ENCODE peak calls at places on chromosome 22, in five cellular contexts. X, N, H, T and B are unnamed samples.

GRCh38 chr22:22928666-22929380 is 41.2 kb downstream of the IGLL5 start:
- DNase-seq in X (peak; percentile 61), N (peak; percentile 8), H (no peak), T (no peak), B (no peak)

GRCh38 chr22:30943368-30943767 is 25.2 kb downstream of the MORC2 start:
- DNase-seq in X (no peak), N (no peak), H (no peak), T (no peak), B (no peak)

GRCh38 chr22:36257948-36258674 is 5.2 kb downstream of the APOL1 start:
- DNase-seq in X (no peak), N (no peak), H (no peak), T (no peak), B (no peak)

GRCh38 chr22:44248926-44249325 is 63.8 kb downstream of the SHISAL1 start:
- DNase-seq in X (no peak), N (no peak), H (no peak), T (no peak), B (no peak)

GRCh38 chr22:22060200-22061084 is 77.9 kb upstream of the TOP3B start:
- DNase-seq in X (peak; percentile 67), N (peak; percentile 39), H (peak; percentile 43), T (peak; percentile 44), B (peak; percentile 38)

GRCh38 chr22:35540600-35541253 is at the start of gene RASD2:
- DNase-seq in X (peak; percentile 60), N (peak; percentile 40), H (no peak), T (peak; percentile 57), B (peak; percentile 83)

GRCh38 chr22:25282671-25283561 is 63.5 kb downstream of the CRYBB2 start:
- DNase-seq in X (no peak), N (no peak), H (no peak), T (no peak), B (no peak)

GRCh38 chr22:30826670-30827355 is 132.1 kb downstream of the OSBP2 start:
- DNase-seq in X (no peak), N (no peak), H (no peak), T (no peak), B (no peak)

GRCh38 chr22:31106001-31106571 is 1.3 kb downstream of the SELENOM start:
- DNase-seq in X (peak; percentile 50), N (no peak), H (peak; percentile 30), T (peak; percentile 19), B (no peak)

GRCh38 chr22:41286639-41287091 is 678 bp upstream of the RANGAP1 start:
- DNase-seq in X (no peak), N (no peak), H (peak; percentile 31), T (peak; percentile 22), B (no peak)

GRCh38 chr22:42074153-42074750 is at the start of gene PHETA2:
- DNase-seq in X (peak; percentile 75), N (no peak), H (no peak), T (no peak), B (peak; percentile 34)

GRCh38 chr22:18965526-18966421 is 29.7 kb upstream of the PRODH start:
- DNase-seq in X (peak; percentile 26), N (no peak), H (no peak), T (no peak), B (no peak)

GRCh38 chr22:35383679-35384071 is 2.8 kb downstream of the HMOX1 start:
- DNase-seq in X (no peak), N (no peak), H (no peak), T (no peak), B (no peak)

GRCh38 chr22:47781427-47782111 is 1019.1 kb downstream of the TBC1D22A start:
- DNase-seq in X (no peak), N (no peak), H (no peak), T (no peak), B (no peak)
- H3K4me1 ChIP-seq in X (no peaks in the 10 kb centered on the region), N (no peaks in the 10 kb centered on the region), H (no peaks in the 10 kb centered on the region), T (no peaks in the 10 kb centered on the region), B (no peaks in the 10 kb centered on the region)

GRCh38 chr22:27867114-27867957 is 51.7 kb downstream of the PITPNB start:
- DNase-seq in X (no peak), N (no peak), H (no peak), T (peak; percentile 31), B (peak; percentile 43)
- H3K4me1 ChIP-seq in X (peaks cover 9% of the 10 kb centered on the region), N (peaks cover 12% of the 10 kb centered on the region), H (peaks cover 35% of the 10 kb centered on the region), T (peaks cover 76% of the 10 kb centered on the region), B (peaks cover 23% of the 10 kb centered on the region)

DNA sequence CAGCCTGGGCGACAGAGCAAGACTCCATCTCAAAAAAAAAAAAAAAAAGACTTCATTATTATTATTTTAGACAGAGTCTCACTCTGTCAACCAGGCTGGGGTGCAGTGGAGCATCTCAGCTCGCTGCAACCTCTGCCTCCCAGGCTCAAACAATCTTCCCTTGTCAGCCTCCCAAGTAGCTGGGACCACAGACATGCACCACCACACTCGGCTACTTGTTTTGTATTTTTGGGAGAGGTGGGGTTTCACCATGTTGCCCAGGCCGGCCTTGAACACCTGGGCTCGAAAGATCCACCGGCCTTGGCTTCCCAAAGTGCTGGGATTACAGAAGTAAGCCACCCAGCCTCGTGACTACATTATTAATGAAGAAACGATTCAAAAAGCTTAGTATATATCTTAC is 5.3 kb upstream of the TYMP start:
- DNase-seq in X (peak; percentile 27), N (no peak), H (no peak), T (no peak), B (no peak)
- H3K4me1 ChIP-seq in X (no peaks in the 10 kb centered on the region), N (peaks cover 31% of the 10 kb centered on the region), H (peaks cover 29% of the 10 kb centered on the region), T (peaks cover 35% of the 10 kb centered on the region), B (peaks cover 33% of the 10 kb centered on the region)

DNA sequence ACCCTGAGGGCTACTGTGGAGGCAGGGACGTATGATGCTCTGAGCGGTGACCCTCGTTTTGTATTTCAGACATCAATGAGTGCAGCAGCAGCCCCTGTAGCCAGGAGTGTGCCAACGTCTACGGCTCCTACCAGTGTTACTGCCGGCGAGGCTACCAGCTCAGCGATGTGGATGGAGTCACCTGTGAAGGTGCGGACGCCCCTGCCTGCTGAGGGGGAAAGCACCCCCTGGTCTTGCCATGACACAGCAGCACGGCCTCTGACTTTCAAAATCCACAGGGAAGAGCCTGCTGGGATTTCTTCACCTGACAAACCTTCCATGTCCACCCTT is 44.3 kb downstream of the FBLN1 start:
- DNase-seq in X (peak; percentile 35), N (no peak), H (no peak), T (no peak), B (no peak)
- H3K4me1 ChIP-seq in X (no peaks in the 10 kb centered on the region), N (peaks cover 16% of the 10 kb centered on the region), H (peaks cover 35% of the 10 kb centered on the region), T (peaks cover 20% of the 10 kb centered on the region), B (no peaks in the 10 kb centered on the region)

GRCh38 chr22:17265649-17266248 is 46.5 kb upstream of the ADA2 start:
- DNase-seq in X (no peak), N (no peak), H (no peak), T (no peak), B (no peak)

GRCh38 chr22:17262976-17263375 is 43.7 kb upstream of the ADA2 start:
- DNase-seq in X (no peak), N (no peak), H (no peak), T (no peak), B (no peak)

GRCh38 chr22:17267661-17268330 is 48.6 kb upstream of the ADA2 start:
- DNase-seq in X (no peak), N (no peak), H (no peak), T (no peak), B (no peak)

GRCh38 chr22:17266261-17266971 is 47.2 kb upstream of the ADA2 start:
- DNase-seq in X (no peak), N (no peak), H (no peak), T (no peak), B (no peak)

DNA sequence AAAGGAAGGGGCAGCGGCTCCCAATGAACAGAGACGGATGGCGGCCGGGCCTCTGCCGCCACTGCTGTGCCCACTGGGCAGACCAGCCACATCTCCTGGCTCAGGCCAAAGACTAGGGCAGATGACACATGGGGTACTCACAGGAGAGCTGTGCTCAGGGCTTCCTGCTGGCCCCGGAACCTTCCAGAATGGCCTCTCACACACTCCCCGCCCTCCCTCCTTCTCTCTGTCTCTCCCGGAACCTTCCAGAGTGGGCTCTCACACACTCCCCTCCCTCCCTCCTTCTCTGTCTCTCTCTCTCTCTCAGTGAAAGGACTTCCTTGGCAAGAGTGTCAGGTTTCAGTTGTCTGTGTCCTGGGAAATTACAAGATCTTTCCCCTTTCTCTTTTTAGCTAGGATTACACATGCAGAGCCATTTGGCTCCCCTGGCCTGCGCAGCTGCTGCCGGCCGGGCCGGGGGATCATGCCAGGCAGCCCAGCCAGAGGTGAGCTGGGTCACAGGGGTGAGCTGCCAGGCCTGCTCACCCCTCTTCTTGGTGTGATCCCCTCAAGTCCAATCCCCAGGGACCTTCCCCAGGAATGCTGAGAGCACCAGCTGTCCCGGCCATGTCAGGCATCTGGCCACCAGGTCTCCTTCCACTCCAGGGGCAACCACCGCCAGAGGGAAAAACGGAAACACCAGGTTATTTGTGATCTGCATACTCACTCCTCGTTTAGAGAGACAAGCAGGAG is 45.3 kb upstream of the ADA2 start:
- DNase-seq in X (no peak), N (no peak), H (no peak), T (no peak), B (no peak)
- H3K4me1 ChIP-seq in X (no peaks in the 10 kb centered on the region), N (no peaks in the 10 kb centered on the region), H (no peaks in the 10 kb centered on the region), T (no peaks in the 10 kb centered on the region), B (no peaks in the 10 kb centered on the region)

GRCh38 chr22:26320469-26320868 is 108.6 kb upstream of the ASPHD2 start:
- DNase-seq in X (no peak), N (no peak), H (no peak), T (no peak), B (no peak)

GRCh38 chr22:26321469-26321913 is 107.6 kb upstream of the ASPHD2 start:
- DNase-seq in X (peak; percentile 65), N (no peak), H (no peak), T (peak; percentile 9), B (no peak)

GRCh38 chr22:26324150-26324549 is 104.9 kb upstream of the ASPHD2 start:
- DNase-seq in X (no peak), N (no peak), H (no peak), T (no peak), B (no peak)

GRCh38 chr22:26323013-26323412 is 106.0 kb upstream of the ASPHD2 start:
- DNase-seq in X (no peak), N (peak; percentile 20), H (no peak), T (no peak), B (no peak)

DNA sequence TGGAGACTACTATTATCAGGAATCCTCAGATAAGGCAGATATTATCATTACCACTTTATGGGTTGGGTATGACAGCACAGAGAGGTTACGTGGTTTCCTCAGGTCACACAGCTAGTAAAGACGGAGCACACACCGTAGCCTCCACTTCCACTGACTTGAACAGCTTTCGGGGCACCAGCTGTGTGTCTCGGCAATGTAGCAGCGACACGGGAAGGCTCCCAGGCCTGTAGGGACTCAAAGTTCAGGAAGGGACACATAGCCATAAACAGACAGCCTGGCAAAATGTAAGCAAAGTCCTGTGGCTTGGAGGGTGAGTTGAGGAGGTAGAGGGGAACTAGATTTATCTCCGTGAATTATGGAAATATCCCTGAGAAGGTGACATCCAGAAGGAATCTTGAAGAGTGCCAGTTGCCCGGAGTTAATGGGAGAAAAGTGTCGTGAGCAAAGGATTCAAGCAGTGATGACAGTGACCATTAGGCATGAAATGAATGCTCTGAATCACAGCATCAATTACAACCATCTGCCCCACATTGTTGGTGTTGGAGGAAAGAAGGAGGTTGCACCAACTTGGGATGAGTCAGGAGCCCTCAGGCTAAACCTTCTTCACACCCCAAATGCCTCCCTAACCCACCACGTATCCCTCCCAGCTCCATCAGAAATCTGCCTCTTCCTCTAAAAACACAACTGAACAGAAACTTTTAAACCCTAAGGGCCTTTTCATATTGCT is 106.7 kb upstream of the ASPHD2 start:
- DNase-seq in X (no peak), N (peak; percentile 92), H (no peak), T (no peak), B (no peak)
- H3K4me1 ChIP-seq in X (no peaks in the 10 kb centered on the region), N (peaks cover 17% of the 10 kb centered on the region), H (no peaks in the 10 kb centered on the region), T (no peaks in the 10 kb centered on the region), B (no peaks in the 10 kb centered on the region)